ENCODE peak calls at places on chromosomes 6 and 20, in nine cellular contexts. L, G, X, T, R, S, Z, I and N are unnamed samples.
A peak's percentile ranks its signal among the peaks of the same experiment; 100 is the strongest.

GRCh38 chr20:56151834-56152233 is 96.7 kb upstream of the MC3R start:
- DNase-seq in L (no peak), G (no peak), X (no peak), T (no peak), R (no peak), S (no peak), Z (no peak), I (no peak), N (no peak)

GRCh38 chr20:62782149-62782892 is 14.0 kb upstream of the MRGBP start:
- DNase-seq in L (no peak), G (no peak), X (no peak), T (no peak), R (no peak), S (no peak), Z (no peak), I (no peak), N (no peak)

GRCh38 chr6:102520981-102521380 is 1127.5 kb downstream of the GRIK2 start:
- DNase-seq in L (no peak), G (no peak), X (no peak), T (no peak), R (no peak), S (no peak), Z (no peak), I (no peak), N (no peak)

GRCh38 chr6:7058250-7058923 is 49.4 kb upstream of the RREB1 start:
- DNase-seq in L (no peak), G (no peak), X (peak; percentile 96), T (no peak), R (peak; percentile 99), S (peak; percentile 52), Z (no peak), I (no peak), N (no peak)

GRCh38 chr6:161748535-161749386 is 474.9 kb upstream of the AGPAT4 start:
- DNase-seq in L (peak; percentile 78), G (no peak), X (no peak), T (peak; percentile 35), R (peak; percentile 11), S (peak; percentile 45), Z (peak; percentile 78), I (peak; percentile 17), N (peak; percentile 80)

GRCh38 chr6:169971171-169971861 is 219.9 kb downstream of the ERMARD start:
- DNase-seq in L (no peak), G (no peak), X (no peak), T (no peak), R (no peak), S (no peak), Z (peak; percentile 48), I (no peak), N (no peak)

GRCh38 chr20:57048027-57048869 is 218.2 kb downstream of the BMP7 start:
- DNase-seq in L (peak; percentile 27), G (no peak), X (peak; percentile 12), T (peak; percentile 15), R (no peak), S (peak; percentile 65), Z (peak; percentile 91), I (no peak), N (peak; percentile 53)

GRCh38 chr6:136426627-136427377 is 123.4 kb downstream of the MAP7 start:
- DNase-seq in L (no peak), G (no peak), X (no peak), T (no peak), R (no peak), S (no peak), Z (no peak), I (no peak), N (no peak)

GRCh38 chr6:78492351-78493010 is 374.9 kb upstream of the IRAK1BP1 start:
- DNase-seq in L (no peak), G (no peak), X (peak; percentile 78), T (no peak), R (peak; percentile 32), S (no peak), Z (no peak), I (no peak), N (no peak)

GRCh38 chr6:44049163-44049988 is 77.9 kb downstream of the MRPL14 start:
- DNase-seq in L (no peak), G (no peak), X (peak; percentile 55), T (no peak), R (peak; percentile 58), S (no peak), Z (no peak), I (no peak), N (no peak)

GRCh38 chr20:3751664-3752385 is 15.7 kb downstream of the ADISSP start:
- DNase-seq in L (no peak), G (peak; percentile 22), X (no peak), T (peak; percentile 44), R (peak; percentile 31), S (peak; percentile 83), Z (peak; percentile 88), I (no peak), N (no peak)

GRCh38 chr20:35437599-35437998 is 429 bp downstream of the GDF5 start:
- DNase-seq in L (no peak), G (no peak), X (no peak), T (no peak), R (no peak), S (no peak), Z (peak; percentile 52), I (no peak), N (no peak)

GRCh38 chr6:156438519-156438918 is 338.7 kb upstream of the ARID1B start:
- DNase-seq in L (no peak), G (no peak), X (no peak), T (no peak), R (peak; percentile 11), S (no peak), Z (no peak), I (no peak), N (no peak)

GRCh38 chr6:36351152-36351571 is 14.5 kb upstream of the BNIP5 start:
- DNase-seq in L (no peak), G (no peak), X (peak; percentile 49), T (no peak), R (peak; percentile 89), S (no peak), Z (no peak), I (no peak), N (no peak)

GRCh38 chr6:56956481-56956880 is 1.6 kb downstream of the BEND6 start:
- DNase-seq in L (no peak), G (no peak), X (no peak), T (no peak), R (no peak), S (no peak), Z (no peak), I (no peak), N (no peak)

GRCh38 chr6:106199331-106199730 is 113.2 kb downstream of the PRDM1 start:
- DNase-seq in L (no peak), G (no peak), X (no peak), T (no peak), R (no peak), S (no peak), Z (no peak), I (no peak), N (no peak)

GRCh38 chr6:112183271-112183671 is 71.1 kb downstream of the LAMA4 start:
- DNase-seq in L (no peak), G (no peak), X (peak; percentile 79), T (no peak), R (peak; percentile 76), S (no peak), Z (no peak), I (no peak), N (no peak)

GRCh38 chr20:62761058-62761758 is 35.1 kb upstream of the MRGBP start:
- DNase-seq in L (no peak), G (no peak), X (no peak), T (no peak), R (peak; percentile 19), S (peak; percentile 57), Z (no peak), I (no peak), N (no peak)

GRCh38 chr6:30647802-30648460 is 998 bp downstream of the C6orf136 start:
- DNase-seq in L (no peak), G (no peak), X (peak; percentile 17), T (peak; percentile 47), R (no peak), S (no peak), Z (no peak), I (no peak), N (no peak)

GRCh38 chr6:118784641-118785164 is 109.2 kb upstream of the ASF1A start:
- DNase-seq in L (no peak), G (no peak), X (no peak), T (peak; percentile 78), R (no peak), S (no peak), Z (peak; percentile 33), I (peak; percentile 25), N (peak; percentile 39)

GRCh38 chr20:9884666-9885065 is 45.8 kb upstream of the PAK5 start:
- DNase-seq in L (no peak), G (no peak), X (no peak), T (no peak), R (no peak), S (peak; percentile 8), Z (peak; percentile 3), I (no peak), N (no peak)

GRCh38 chr6:29651413-29652197 is 5.3 kb upstream of the MOG start:
- DNase-seq in L (no peak), G (no peak), X (peak; percentile 45), T (peak; percentile 64), R (peak; percentile 18), S (no peak), Z (peak; percentile 58), I (no peak), N (no peak)

GRCh38 chr6:69164564-69165252 is 529.6 kb downstream of the ADGRB3 start:
- DNase-seq in L (peak; percentile 8), G (no peak), X (no peak), T (no peak), R (no peak), S (no peak), Z (peak; percentile 42), I (no peak), N (no peak)

GRCh38 chr20:48760403-48760889 is 67.4 kb downstream of the PREX1 start:
- DNase-seq in L (no peak), G (peak; percentile 28), X (peak; percentile 58), T (no peak), R (peak; percentile 72), S (peak; percentile 36), Z (no peak), I (no peak), N (no peak)

GRCh38 chr20:37234254-37234581 is 27.4 kb downstream of the GHRH start:
- DNase-seq in L (no peak), G (no peak), X (no peak), T (no peak), R (no peak), S (no peak), Z (no peak), I (no peak), N (no peak)